ENCODE peak calls at places on chromosomes 1 and 21, in eight cellular contexts. One of them, this sample, is unnamed.

GRCh38 chr1:77322061-77322900 is 40.5 kb downstream of the AK5 start:
- DNase-seq in H9: no peak
- DNase-seq in nephron progenitor cell: no peak
- DNase-seq in activated B cell treated with CpG ODN at 0.5 μM for 24 hours: no peak
- DNase-seq in foreskin fibroblast: peak
- DNase-seq in HFF-Myc: peak
- DNase-seq in AG04450: peak
- DNase-seq in astrocyte of the spinal cord: peak
- DNase-seq in this sample: no peak

GRCh38 chr21:38777015-38777414 is 28.7 kb upstream of the ETS2 start:
- DNase-seq in foreskin fibroblast: no peak
- DNase-seq in AG04450: no peak
- DNase-seq in astrocyte of the spinal cord: no peak
- DNase-seq in nephron progenitor cell: no peak
- DNase-seq in activated B cell treated with CpG ODN at 0.5 μM for 24 hours: no peak
- DNase-seq in H9: no peak
- DNase-seq in HFF-Myc: no peak
- DNase-seq in this sample: no peak

GRCh38 chr1:30126839-30127238 is 596.5 kb downstream of the MATN1 start:
- DNase-seq in HFF-Myc: no peak
- DNase-seq in foreskin fibroblast: no peak
- DNase-seq in H9: no peak
- DNase-seq in nephron progenitor cell: no peak
- DNase-seq in activated B cell treated with CpG ODN at 0.5 μM for 24 hours: no peak
- DNase-seq in AG04450: no peak
- DNase-seq in astrocyte of the spinal cord: no peak
- DNase-seq in this sample: no peak

GRCh38 chr1:21294266-21295058 is 4.2 kb upstream of the ECE1 start:
- DNase-seq in HFF-Myc: no peak
- DNase-seq in nephron progenitor cell: no peak
- DNase-seq in activated B cell treated with CpG ODN at 0.5 μM for 24 hours: peak
- DNase-seq in astrocyte of the spinal cord: no peak
- DNase-seq in H9: no peak
- DNase-seq in foreskin fibroblast: no peak
- DNase-seq in AG04450: no peak
- DNase-seq in this sample: no peak

GRCh38 chr1:224644553-224645154 is 28.5 kb downstream of the CNIH3 start:
- DNase-seq in AG04450: no peak
- DNase-seq in astrocyte of the spinal cord: peak
- DNase-seq in foreskin fibroblast: no peak
- DNase-seq in H9: peak
- DNase-seq in activated B cell treated with CpG ODN at 0.5 μM for 24 hours: peak
- DNase-seq in nephron progenitor cell: peak
- DNase-seq in HFF-Myc: no peak
- DNase-seq in this sample: peak

GRCh38 chr1:46300673-46301405 is 2.6 kb downstream of the LRRC41 start:
- DNase-seq in foreskin fibroblast: no peak
- DNase-seq in nephron progenitor cell: no peak
- DNase-seq in activated B cell treated with CpG ODN at 0.5 μM for 24 hours: no peak
- DNase-seq in HFF-Myc: no peak
- DNase-seq in astrocyte of the spinal cord: peak
- DNase-seq in H9: no peak
- DNase-seq in AG04450: no peak
- DNase-seq in this sample: no peak

GRCh38 chr1:67723620-67724019 is 38.6 kb downstream of the GADD45A start:
- DNase-seq in astrocyte of the spinal cord: peak
- DNase-seq in activated B cell treated with CpG ODN at 0.5 μM for 24 hours: no peak
- DNase-seq in foreskin fibroblast: peak
- DNase-seq in H9: no peak
- DNase-seq in HFF-Myc: no peak
- DNase-seq in nephron progenitor cell: no peak
- DNase-seq in AG04450: no peak
- DNase-seq in this sample: no peak

GRCh38 chr1:121558514-121558913 is 373.7 kb downstream of the SRGAP2C start:
- DNase-seq in foreskin fibroblast: peak
- DNase-seq in nephron progenitor cell: no peak
- DNase-seq in activated B cell treated with CpG ODN at 0.5 μM for 24 hours: no peak
- DNase-seq in H9: no peak
- DNase-seq in astrocyte of the spinal cord: peak
- DNase-seq in AG04450: peak
- DNase-seq in HFF-Myc: peak
- DNase-seq in this sample: no peak

GRCh38 chr1:246142320-246142893 is 364.7 kb downstream of the SMYD3 start:
- DNase-seq in H9: no peak
- DNase-seq in activated B cell treated with CpG ODN at 0.5 μM for 24 hours: no peak
- DNase-seq in HFF-Myc: peak
- DNase-seq in foreskin fibroblast: peak
- DNase-seq in AG04450: peak
- DNase-seq in astrocyte of the spinal cord: peak
- DNase-seq in nephron progenitor cell: no peak
- DNase-seq in this sample: no peak

GRCh38 chr1:150259758-150260669 is 2.4 kb downstream of the CA14 start:
- DNase-seq in foreskin fibroblast: no peak
- DNase-seq in nephron progenitor cell: peak
- DNase-seq in astrocyte of the spinal cord: no peak
- DNase-seq in AG04450: no peak
- DNase-seq in activated B cell treated with CpG ODN at 0.5 μM for 24 hours: no peak
- DNase-seq in HFF-Myc: no peak
- DNase-seq in H9: peak
- DNase-seq in this sample: peak

GRCh38 chr1:1470626-1471388 is 758 bp upstream of the ATAD3B start:
- DNase-seq in H9: no peak
- DNase-seq in nephron progenitor cell: no peak
- DNase-seq in HFF-Myc: no peak
- DNase-seq in activated B cell treated with CpG ODN at 0.5 μM for 24 hours: no peak
- DNase-seq in AG04450: no peak
- DNase-seq in foreskin fibroblast: no peak
- DNase-seq in astrocyte of the spinal cord: no peak
- DNase-seq in this sample: no peak

GRCh38 chr1:202683029-202683428 is 27.2 kb downstream of the SYT2 start:
- DNase-seq in activated B cell treated with CpG ODN at 0.5 μM for 24 hours: no peak
- DNase-seq in foreskin fibroblast: no peak
- DNase-seq in nephron progenitor cell: no peak
- DNase-seq in HFF-Myc: no peak
- DNase-seq in astrocyte of the spinal cord: no peak
- DNase-seq in AG04450: no peak
- DNase-seq in H9: no peak
- DNase-seq in this sample: no peak

GRCh38 chr1:204711103-204711946 is 25.8 kb upstream of the LRRN2 start:
- DNase-seq in nephron progenitor cell: no peak
- DNase-seq in astrocyte of the spinal cord: no peak
- DNase-seq in AG04450: no peak
- DNase-seq in H9: peak
- DNase-seq in HFF-Myc: no peak
- DNase-seq in activated B cell treated with CpG ODN at 0.5 μM for 24 hours: no peak
- DNase-seq in foreskin fibroblast: no peak
- DNase-seq in this sample: no peak

GRCh38 chr1:234437423-234438171 is 41.4 kb downstream of the TARBP1 start:
- DNase-seq in astrocyte of the spinal cord: peak
- DNase-seq in activated B cell treated with CpG ODN at 0.5 μM for 24 hours: no peak
- DNase-seq in HFF-Myc: peak
- DNase-seq in H9: no peak
- DNase-seq in nephron progenitor cell: no peak
- DNase-seq in AG04450: no peak
- DNase-seq in foreskin fibroblast: peak
- DNase-seq in this sample: no peak

GRCh38 chr1:117093870-117094621 is 27.5 kb downstream of the TRIM45 start:
- DNase-seq in H9: peak
- DNase-seq in HFF-Myc: peak
- DNase-seq in AG04450: no peak
- DNase-seq in nephron progenitor cell: peak
- DNase-seq in foreskin fibroblast: peak
- DNase-seq in activated B cell treated with CpG ODN at 0.5 μM for 24 hours: no peak
- DNase-seq in astrocyte of the spinal cord: peak
- DNase-seq in this sample: peak

GRCh38 chr1:84782311-84782771 is 92.1 kb upstream of the SSX2IP start:
- DNase-seq in H9: peak
- DNase-seq in AG04450: no peak
- DNase-seq in foreskin fibroblast: no peak
- DNase-seq in activated B cell treated with CpG ODN at 0.5 μM for 24 hours: peak
- DNase-seq in HFF-Myc: no peak
- DNase-seq in astrocyte of the spinal cord: peak
- DNase-seq in nephron progenitor cell: peak
- DNase-seq in this sample: peak

GRCh38 chr1:41719128-41719527 is 199.6 kb downstream of the HIVEP3 start:
- DNase-seq in H9: no peak
- DNase-seq in astrocyte of the spinal cord: no peak
- DNase-seq in foreskin fibroblast: no peak
- DNase-seq in activated B cell treated with CpG ODN at 0.5 μM for 24 hours: no peak
- DNase-seq in nephron progenitor cell: no peak
- DNase-seq in HFF-Myc: no peak
- DNase-seq in AG04450: no peak
- DNase-seq in this sample: no peak

GRCh38 chr1:56525463-56526155 is 53.8 kb downstream of the PLPP3 start:
- DNase-seq in astrocyte of the spinal cord: no peak
- DNase-seq in AG04450: no peak
- DNase-seq in nephron progenitor cell: no peak
- DNase-seq in activated B cell treated with CpG ODN at 0.5 μM for 24 hours: peak
- DNase-seq in H9: no peak
- DNase-seq in foreskin fibroblast: peak
- DNase-seq in HFF-Myc: no peak
- DNase-seq in this sample: no peak

GRCh38 chr1:151519667-151520066 is 8.5 kb downstream of the CGN start:
- DNase-seq in activated B cell treated with CpG ODN at 0.5 μM for 24 hours: no peak
- DNase-seq in astrocyte of the spinal cord: no peak
- DNase-seq in AG04450: no peak
- DNase-seq in foreskin fibroblast: no peak
- DNase-seq in nephron progenitor cell: no peak
- DNase-seq in H9: no peak
- DNase-seq in HFF-Myc: no peak
- DNase-seq in this sample: no peak

GRCh38 chr1:222928212-222928611 is 113.4 kb downstream of the DISP1 start:
- DNase-seq in nephron progenitor cell: peak
- DNase-seq in foreskin fibroblast: peak
- DNase-seq in HFF-Myc: no peak
- DNase-seq in H9: peak
- DNase-seq in astrocyte of the spinal cord: peak
- DNase-seq in AG04450: no peak
- DNase-seq in activated B cell treated with CpG ODN at 0.5 μM for 24 hours: no peak
- DNase-seq in this sample: peak

GRCh38 chr1:40774266-40774998 is 9.2 kb upstream of the KCNQ4 start:
- DNase-seq in HFF-Myc: no peak
- DNase-seq in foreskin fibroblast: no peak
- DNase-seq in activated B cell treated with CpG ODN at 0.5 μM for 24 hours: peak
- DNase-seq in nephron progenitor cell: peak
- DNase-seq in H9: peak
- DNase-seq in astrocyte of the spinal cord: peak
- DNase-seq in AG04450: no peak
- DNase-seq in this sample: peak

DNA sequence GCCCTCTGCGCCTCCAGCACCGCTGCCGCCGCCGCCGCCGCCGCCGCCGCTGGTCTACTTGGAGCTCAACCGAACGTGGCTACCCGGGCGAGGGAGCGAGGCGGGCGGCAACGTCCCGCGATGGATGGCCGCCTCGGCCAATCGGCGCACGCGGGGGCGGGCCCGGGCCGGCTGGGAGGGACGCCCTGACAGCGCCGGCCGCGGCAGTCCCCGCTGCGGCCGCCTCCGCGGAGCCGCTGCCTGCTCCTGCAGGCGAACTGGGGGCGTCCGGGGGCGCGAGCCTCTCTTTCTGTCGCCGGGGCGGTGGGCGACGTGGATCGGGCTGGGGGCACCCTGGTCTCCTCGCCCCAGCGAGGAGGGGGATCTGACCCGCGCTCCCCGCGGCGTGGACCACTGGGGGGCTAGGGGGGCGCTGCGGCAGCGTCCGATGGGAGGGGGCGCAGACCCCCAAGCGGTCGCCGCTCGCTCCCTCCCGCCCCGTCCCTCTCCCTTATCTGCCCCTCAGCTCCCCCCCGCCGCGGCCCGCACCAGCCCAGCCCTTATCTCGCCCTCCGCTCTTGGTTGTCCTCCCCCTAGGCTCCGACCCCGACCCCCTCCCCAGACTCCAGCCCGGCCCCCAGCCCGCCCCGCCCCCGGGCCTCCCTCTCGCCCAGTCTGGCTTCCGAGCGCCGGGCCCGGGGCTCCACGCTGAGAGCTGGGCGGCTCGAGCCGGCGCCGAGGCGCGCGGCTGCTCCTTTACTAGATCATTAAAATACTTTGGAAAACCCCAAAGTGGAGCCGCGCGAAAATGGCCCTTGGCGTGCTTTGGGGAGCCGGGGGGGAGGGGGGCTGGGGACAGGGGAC is at the start of gene SSBP3:
- DNase-seq in foreskin fibroblast: peak
- DNase-seq in H9: peak
- DNase-seq in astrocyte of the spinal cord: peak
- DNase-seq in HFF-Myc: peak
- DNase-seq in activated B cell treated with CpG ODN at 0.5 μM for 24 hours: peak
- DNase-seq in nephron progenitor cell: peak
- DNase-seq in AG04450: peak
- DNase-seq in this sample: peak
- TF ChIP-seq CTCF in foreskin fibroblast: no peak
- TF ChIP-seq CTCF in H9: peak
- TF ChIP-seq CTCF in astrocyte of the spinal cord: no peak
- TF ChIP-seq CTCF in HFF-Myc: no peak
- TF ChIP-seq CTCF in activated B cell treated with CpG ODN at 0.5 μM for 24 hours: no peak
- TF ChIP-seq CTCF in nephron progenitor cell: no peak
- TF ChIP-seq CTCF in AG04450: no peak
- TF ChIP-seq CTCF in this sample: no peak

GRCh38 chr1:31771891-31772668 is 7.9 kb upstream of the ADGRB2 start:
- DNase-seq in HFF-Myc: no peak
- DNase-seq in AG04450: no peak
- DNase-seq in H9: no peak
- DNase-seq in foreskin fibroblast: no peak
- DNase-seq in activated B cell treated with CpG ODN at 0.5 μM for 24 hours: no peak
- DNase-seq in astrocyte of the spinal cord: no peak
- DNase-seq in nephron progenitor cell: no peak
- DNase-seq in this sample: no peak
- TF ChIP-seq CTCF in HFF-Myc: no peak
- TF ChIP-seq CTCF in AG04450: peak
- TF ChIP-seq CTCF in H9: no peak
- TF ChIP-seq CTCF in foreskin fibroblast: peak
- TF ChIP-seq CTCF in activated B cell treated with CpG ODN at 0.5 μM for 24 hours: no peak
- TF ChIP-seq CTCF in astrocyte of the spinal cord: no peak
- TF ChIP-seq CTCF in nephron progenitor cell: no peak
- TF ChIP-seq CTCF in this sample: no peak

GRCh38 chr1:229217716-229218115 is 53.2 kb upstream of the RAB4A start:
- DNase-seq in AG04450: no peak
- DNase-seq in astrocyte of the spinal cord: no peak
- DNase-seq in H9: no peak
- DNase-seq in activated B cell treated with CpG ODN at 0.5 μM for 24 hours: no peak
- DNase-seq in foreskin fibroblast: no peak
- DNase-seq in HFF-Myc: no peak
- DNase-seq in nephron progenitor cell: no peak
- DNase-seq in this sample: no peak
- TF ChIP-seq CTCF in AG04450: no peak
- TF ChIP-seq CTCF in astrocyte of the spinal cord: no peak
- TF ChIP-seq CTCF in H9: peak
- TF ChIP-seq CTCF in activated B cell treated with CpG ODN at 0.5 μM for 24 hours: no peak
- TF ChIP-seq CTCF in foreskin fibroblast: no peak
- TF ChIP-seq CTCF in HFF-Myc: peak
- TF ChIP-seq CTCF in nephron progenitor cell: no peak
- TF ChIP-seq CTCF in this sample: no peak

DNA sequence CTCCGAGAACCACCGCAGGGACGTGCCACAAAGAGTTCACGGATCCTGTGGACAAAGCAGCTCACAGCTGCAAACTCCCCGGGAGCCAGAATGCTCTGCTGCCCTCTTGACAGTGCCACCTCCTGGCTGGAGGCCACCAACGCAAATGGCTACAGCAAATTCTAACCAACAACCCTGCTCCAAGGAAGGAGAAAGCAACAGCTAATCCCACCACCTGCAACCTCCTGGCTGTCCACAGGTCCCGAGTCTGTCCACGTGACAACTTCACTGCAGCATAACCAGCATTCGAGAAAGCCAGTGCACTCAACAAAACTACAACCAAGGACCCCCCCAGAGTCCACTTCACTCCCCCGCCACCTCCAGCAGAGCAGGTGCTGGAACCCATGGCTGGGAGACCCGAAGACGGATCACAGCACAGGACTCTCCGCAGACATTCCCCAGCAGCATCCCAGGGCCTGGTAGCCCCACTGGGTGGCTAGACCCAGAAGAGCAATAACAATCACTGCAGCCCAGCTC is 17.3 kb downstream of the POFUT2 start:
- DNase-seq in foreskin fibroblast: no peak
- DNase-seq in AG04450: no peak
- DNase-seq in HFF-Myc: no peak
- DNase-seq in activated B cell treated with CpG ODN at 0.5 μM for 24 hours: no peak
- DNase-seq in astrocyte of the spinal cord: no peak
- DNase-seq in nephron progenitor cell: no peak
- DNase-seq in H9: peak
- DNase-seq in this sample: no peak
- TF ChIP-seq CTCF in foreskin fibroblast: peak
- TF ChIP-seq CTCF in AG04450: no peak
- TF ChIP-seq CTCF in HFF-Myc: peak
- TF ChIP-seq CTCF in activated B cell treated with CpG ODN at 0.5 μM for 24 hours: no peak
- TF ChIP-seq CTCF in astrocyte of the spinal cord: peak
- TF ChIP-seq CTCF in nephron progenitor cell: no peak
- TF ChIP-seq CTCF in H9: peak
- TF ChIP-seq CTCF in this sample: no peak